ENCODE peak calls at places on chromosomes 5 and 9, in nine cellular contexts. F is heart left ventricle, W is thyroid gland, J is NB4, B is IMR-90, K is A549, R is HCT116, M is prostate gland, Q is HepG2. O is an unnamed sample.

GRCh38 chr5:68243251-68243650 is 27.7 kb downstream of the PIK3R1 start:
- DNase-seq in F (no peak), W (no peak), J (no peak), B (no peak), K (no peak), R (no peak), M (no peak), Q (no peak), O (no peak)

GRCh38 chr9:336039-336438 is 121.4 kb downstream of the DOCK8 start:
- DNase-seq in F (no peak), W (no peak), J (no peak), B (no peak), K (no peak), R (no peak), M (no peak), Q (peak; percentile 74), O (no peak)

GRCh38 chr9:78399153-78399552 is 102.2 kb downstream of the PSAT1 start:
- DNase-seq in F (no peak), W (no peak), J (no peak), B (no peak), K (no peak), R (no peak), M (no peak), Q (peak; percentile 82), O (no peak)

GRCh38 chr5:96875805-96876291 is 452 bp upstream of the ERAP2 start:
- DNase-seq in F (no peak), W (no peak), J (peak; percentile 36), B (no peak), K (peak; percentile 25), R (no peak), M (no peak), Q (peak; percentile 73), O (no peak)

GRCh38 chr5:137747848-137748247 is 6.3 kb downstream of the HNRNPA0 start:
- DNase-seq in F (no peak), W (no peak), J (peak; percentile 29), B (no peak), K (no peak), R (no peak), M (no peak), Q (no peak), O (no peak)

GRCh38 chr5:35146386-35146785 is 83.9 kb downstream of the PRLR start:
- DNase-seq in F (no peak), W (no peak), J (no peak), B (no peak), K (no peak), R (no peak), M (no peak), Q (no peak), O (no peak)

GRCh38 chr5:78232163-78232562 is 62.3 kb downstream of the AP3B1 start:
- DNase-seq in F (no peak), W (no peak), J (no peak), B (no peak), K (no peak), R (no peak), M (no peak), Q (no peak), O (no peak)

GRCh38 chr5:159467666-159468065 is 137.4 kb upstream of the IL12B start:
- DNase-seq in F (no peak), W (no peak), J (no peak), B (no peak), K (no peak), R (no peak), M (no peak), Q (no peak), O (no peak)

DNA sequence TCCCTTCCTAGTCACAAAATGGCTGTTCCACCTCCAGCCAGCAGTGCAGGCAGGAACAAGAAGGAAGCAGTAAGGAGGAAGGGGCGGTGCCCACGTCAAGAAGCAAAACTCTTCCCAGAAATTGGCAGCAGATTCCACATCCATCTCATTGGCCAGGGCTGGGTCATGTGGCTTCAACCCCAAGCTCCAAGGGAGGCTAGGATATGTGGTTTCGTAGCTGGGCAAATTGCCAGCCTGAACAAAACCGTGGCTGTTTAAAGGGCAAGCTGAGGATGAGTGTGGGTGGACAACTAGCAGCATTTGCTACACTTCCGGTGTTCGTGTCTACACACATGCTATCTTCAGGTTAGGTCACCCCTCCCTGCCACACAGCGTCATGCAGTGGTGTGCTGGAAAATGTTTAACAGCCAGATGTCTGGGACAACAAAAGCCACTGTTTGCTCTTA is 92.1 kb upstream of the MAP1B start:
- DNase-seq in F (peak; percentile 31), W (no peak), J (peak; percentile 23), B (peak; percentile 56), K (peak; percentile 66), R (peak; percentile 93), M (no peak), Q (peak; percentile 24), O (no peak)
- TF ChIP-seq POLR2A in F (no peak), W (no peak), J (no peak), B (no peak), K (no peak), R (no peak), M (no peak), Q (no peak), O (no peak)

GRCh38 chr9:128945798-128946501 is 1.5 kb downstream of the DOLK start:
- DNase-seq in F (no peak), W (no peak), J (no peak), B (no peak), K (no peak), R (no peak), M (no peak), Q (no peak), O (no peak)

GRCh38 chr9:128946544-128946943 is 859 bp downstream of the DOLK start:
- DNase-seq in F (no peak), W (no peak), J (no peak), B (no peak), K (no peak), R (no peak), M (no peak), Q (no peak), O (no peak)

GRCh38 chr9:128946945-128947422 is 419 bp downstream of the DOLK start:
- DNase-seq in F (no peak), W (peak; percentile 45), J (no peak), B (peak; percentile 11), K (no peak), R (no peak), M (peak; percentile 17), Q (no peak), O (no peak)

GRCh38 chr9:128943832-128944620 is 3.4 kb downstream of the DOLK start:
- DNase-seq in F (no peak), W (no peak), J (no peak), B (no peak), K (no peak), R (no peak), M (no peak), Q (peak; percentile 16), O (no peak)

GRCh38 chr9:128947423-128948310 is at the start of the genes DOLK and NUP188:
- DNase-seq in F (peak; percentile 98), W (peak; percentile 95), J (peak; percentile 94), B (peak; percentile 89), K (peak; percentile 97), R (peak; percentile 66), M (peak; percentile 95), Q (peak; percentile 79), O (peak; percentile 95)
- TF ChIP-seq POLR2A in F (peak; percentile 2), W (peak; percentile 68), J (peak; percentile 96), B (peak; percentile 94), K (peak; percentile 96), R (peak; percentile 92), M (peak; percentile 93), Q (peak; percentile 74), O (peak; percentile 88)

DNA sequence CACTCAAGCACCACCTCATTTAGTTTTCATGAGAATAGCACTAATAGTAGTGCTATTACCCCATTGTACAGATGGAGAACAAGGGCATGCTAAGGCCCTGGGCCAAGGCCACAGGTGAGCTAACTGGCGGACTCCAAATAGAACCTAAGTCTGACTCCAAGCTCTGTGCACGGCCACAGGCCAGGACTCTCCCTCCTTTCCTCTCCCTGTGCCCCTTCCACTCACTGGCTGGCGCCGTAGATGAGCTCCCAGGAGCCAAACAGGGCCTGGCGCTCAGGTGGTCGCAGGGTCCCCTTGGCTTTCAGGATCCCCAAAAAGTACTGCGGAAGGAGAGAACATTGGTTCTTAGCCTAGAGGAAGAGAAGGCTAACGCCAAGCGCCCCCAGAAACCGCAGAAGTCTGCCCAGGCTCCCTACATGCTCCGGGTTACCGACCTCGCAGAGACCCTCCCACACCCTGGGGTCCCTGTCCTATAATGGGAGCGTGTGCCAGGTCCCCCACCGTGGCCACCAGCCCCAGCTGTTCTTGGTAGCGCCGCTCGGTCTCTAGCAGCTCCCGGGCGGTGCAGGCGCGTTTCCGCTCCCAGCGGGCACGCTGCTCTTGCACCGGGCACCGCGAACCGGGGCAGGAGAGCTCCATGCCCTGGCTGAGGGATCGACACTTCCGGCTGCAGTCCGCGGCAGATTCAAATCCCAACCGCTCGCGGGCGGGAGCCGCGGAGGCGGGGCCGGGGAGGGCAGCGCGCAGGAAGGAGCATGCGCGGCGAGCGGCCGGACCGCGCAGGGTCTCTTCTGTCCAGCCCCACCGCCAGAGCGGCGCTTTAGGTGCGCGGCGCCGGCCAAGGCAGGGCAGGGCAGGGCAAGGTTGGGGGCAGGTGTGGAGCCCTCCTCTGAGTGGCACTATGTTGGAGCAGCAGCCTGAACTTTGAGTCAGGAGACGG is at the start of gene ARHGEF39:
- DNase-seq in F (peak; percentile 81), W (peak; percentile 74), J (peak; percentile 86), B (peak; percentile 68), K (peak; percentile 94), R (peak; percentile 59), M (peak; percentile 59), Q (peak; percentile 81), O (peak; percentile 90)
- TF ChIP-seq POLR2A in F (no peak), W (no peak), J (peak; percentile 28), B (peak; percentile 24), K (peak; percentile 65), R (peak; percentile 87), M (peak; percentile 60), Q (peak; percentile 75), O (peak; percentile 84)

GRCh38 chr5:173671121-173671949 is 54.9 kb upstream of the BOD1 start:
- DNase-seq in F (peak; percentile 31), W (peak; percentile 98), J (peak; percentile 56), B (no peak), K (no peak), R (no peak), M (peak; percentile 75), Q (peak; percentile 60), O (peak; percentile 45)
- TF ChIP-seq POLR2A in F (no peak), W (no peak), J (no peak), B (no peak), K (no peak), R (no peak), M (no peak), Q (no peak), O (no peak)

DNA sequence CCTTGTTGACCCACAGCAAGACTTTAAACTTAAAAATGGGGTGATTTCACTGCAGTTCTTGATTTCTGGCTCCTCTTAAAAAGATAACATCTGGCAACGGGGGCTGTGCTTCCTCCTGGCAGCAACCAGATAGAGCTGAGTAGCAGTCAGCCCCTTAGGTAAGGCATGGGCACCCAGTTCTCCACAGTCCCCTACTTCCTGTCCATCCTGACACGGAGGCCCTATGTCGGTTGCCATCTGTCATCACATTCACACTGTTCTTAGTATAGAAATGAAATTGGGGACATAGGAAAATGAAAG is 11.7 kb downstream of the CD74 start:
- DNase-seq in F (no peak), W (no peak), J (peak; percentile 16), B (no peak), K (no peak), R (no peak), M (no peak), Q (no peak), O (no peak)
- TF ChIP-seq POLR2A in F (no peak), W (no peak), J (no peak), B (no peak), K (no peak), R (no peak), M (no peak), Q (no peak), O (no peak)

O was measured in erythroblast.